ENCODE peak calls at places on chromosomes 13 and 19, in ten cellular contexts. One of them, this sample, is unnamed.
A peak's percentile ranks its signal among the peaks of the same experiment; 100 is the strongest.

GRCh38 chr13:27177852-27178251 is 6.2 kb upstream of the USP12 start:
- DNase-seq in mucosa of descending colon: no peak
- DNase-seq in amniotic epithelial cell: no peak
- DNase-seq in activated CD4-positive, alpha-beta memory T cell treated with anti-CD3 and anti-CD28 coated beads, Interleukin-2, amount 10 ng/mL, durations not matched to agents 7 days and 5 days: no peak
- DNase-seq in BJ: no peak
- DNase-seq in tibial artery: no peak
- DNase-seq in nucleus accumbens: no peak
- DNase-seq in heart left ventricle: no peak
- DNase-seq in COR-L47: no peak
- DNase-seq in fibroblast of lung: no peak
- DNase-seq in this sample: no peak

GRCh38 chr13:71770710-71771109 is 96.3 kb downstream of the DACH1 start:
- DNase-seq in tibial artery: no peak
- DNase-seq in amniotic epithelial cell: no peak
- DNase-seq in activated CD4-positive, alpha-beta memory T cell treated with anti-CD3 and anti-CD28 coated beads, Interleukin-2, amount 10 ng/mL, durations not matched to agents 7 days and 5 days: no peak
- DNase-seq in COR-L47: no peak
- DNase-seq in fibroblast of lung: no peak
- DNase-seq in nucleus accumbens: no peak
- DNase-seq in BJ: no peak
- DNase-seq in heart left ventricle: no peak
- DNase-seq in mucosa of descending colon: no peak
- DNase-seq in this sample: no peak

GRCh38 chr19:13016628-13017305 is 21.5 kb downstream of the NFIX start:
- DNase-seq in heart left ventricle: no peak
- DNase-seq in mucosa of descending colon: no peak
- DNase-seq in activated CD4-positive, alpha-beta memory T cell treated with anti-CD3 and anti-CD28 coated beads, Interleukin-2, amount 10 ng/mL, durations not matched to agents 7 days and 5 days: no peak
- DNase-seq in nucleus accumbens: no peak
- DNase-seq in COR-L47: no peak
- DNase-seq in amniotic epithelial cell: no peak
- DNase-seq in BJ: no peak
- DNase-seq in tibial artery: no peak
- DNase-seq in fibroblast of lung: no peak
- DNase-seq in this sample: no peak

GRCh38 chr19:35224681-35225604 is 3.6 kb downstream of the FAM187B start:
- DNase-seq in COR-L47: no peak
- DNase-seq in fibroblast of lung: no peak
- DNase-seq in amniotic epithelial cell: no peak
- DNase-seq in tibial artery: no peak
- DNase-seq in heart left ventricle: no peak
- DNase-seq in BJ: no peak
- DNase-seq in activated CD4-positive, alpha-beta memory T cell treated with anti-CD3 and anti-CD28 coated beads, Interleukin-2, amount 10 ng/mL, durations not matched to agents 7 days and 5 days: no peak
- DNase-seq in mucosa of descending colon: peak; percentile 60
- DNase-seq in nucleus accumbens: no peak
- DNase-seq in this sample: no peak

GRCh38 chr13:44487989-44488388 is 88.1 kb downstream of the TSC22D1 start:
- DNase-seq in amniotic epithelial cell: no peak
- DNase-seq in tibial artery: no peak
- DNase-seq in nucleus accumbens: no peak
- DNase-seq in fibroblast of lung: no peak
- DNase-seq in heart left ventricle: no peak
- DNase-seq in COR-L47: no peak
- DNase-seq in activated CD4-positive, alpha-beta memory T cell treated with anti-CD3 and anti-CD28 coated beads, Interleukin-2, amount 10 ng/mL, durations not matched to agents 7 days and 5 days: no peak
- DNase-seq in BJ: no peak
- DNase-seq in mucosa of descending colon: no peak
- DNase-seq in this sample: no peak

GRCh38 chr19:29590278-29590677 is 15.8 kb upstream of the POP4 start:
- DNase-seq in amniotic epithelial cell: no peak
- DNase-seq in activated CD4-positive, alpha-beta memory T cell treated with anti-CD3 and anti-CD28 coated beads, Interleukin-2, amount 10 ng/mL, durations not matched to agents 7 days and 5 days: no peak
- DNase-seq in mucosa of descending colon: no peak
- DNase-seq in nucleus accumbens: no peak
- DNase-seq in tibial artery: no peak
- DNase-seq in heart left ventricle: no peak
- DNase-seq in BJ: no peak
- DNase-seq in fibroblast of lung: no peak
- DNase-seq in COR-L47: no peak
- DNase-seq in this sample: no peak

GRCh38 chr19:48540110-48540509 is 11.9 kb upstream of the SULT2B1 start:
- DNase-seq in fibroblast of lung: no peak
- DNase-seq in heart left ventricle: no peak
- DNase-seq in COR-L47: peak; percentile 38
- DNase-seq in amniotic epithelial cell: no peak
- DNase-seq in mucosa of descending colon: no peak
- DNase-seq in tibial artery: no peak
- DNase-seq in activated CD4-positive, alpha-beta memory T cell treated with anti-CD3 and anti-CD28 coated beads, Interleukin-2, amount 10 ng/mL, durations not matched to agents 7 days and 5 days: no peak
- DNase-seq in BJ: no peak
- DNase-seq in nucleus accumbens: no peak
- DNase-seq in this sample: no peak

GRCh38 chr19:29446331-29446730 is 79.5 kb upstream of the VSTM2B start:
- DNase-seq in amniotic epithelial cell: no peak
- DNase-seq in BJ: no peak
- DNase-seq in fibroblast of lung: no peak
- DNase-seq in heart left ventricle: no peak
- DNase-seq in COR-L47: no peak
- DNase-seq in mucosa of descending colon: no peak
- DNase-seq in tibial artery: no peak
- DNase-seq in nucleus accumbens: no peak
- DNase-seq in activated CD4-positive, alpha-beta memory T cell treated with anti-CD3 and anti-CD28 coated beads, Interleukin-2, amount 10 ng/mL, durations not matched to agents 7 days and 5 days: no peak
- DNase-seq in this sample: no peak

GRCh38 chr13:73261739-73262216 is 203.0 kb downstream of the KLF5 start:
- DNase-seq in COR-L47: no peak
- DNase-seq in tibial artery: no peak
- DNase-seq in amniotic epithelial cell: peak; percentile 65
- DNase-seq in heart left ventricle: no peak
- DNase-seq in BJ: no peak
- DNase-seq in fibroblast of lung: no peak
- DNase-seq in nucleus accumbens: no peak
- DNase-seq in activated CD4-positive, alpha-beta memory T cell treated with anti-CD3 and anti-CD28 coated beads, Interleukin-2, amount 10 ng/mL, durations not matched to agents 7 days and 5 days: no peak
- DNase-seq in mucosa of descending colon: no peak
- DNase-seq in this sample: no peak

GRCh38 chr13:101307181-101307701 is 109.1 kb downstream of the NALCN start:
- DNase-seq in fibroblast of lung: peak; percentile 61
- DNase-seq in mucosa of descending colon: no peak
- DNase-seq in COR-L47: no peak
- DNase-seq in activated CD4-positive, alpha-beta memory T cell treated with anti-CD3 and anti-CD28 coated beads, Interleukin-2, amount 10 ng/mL, durations not matched to agents 7 days and 5 days: no peak
- DNase-seq in tibial artery: no peak
- DNase-seq in BJ: peak; percentile 82
- DNase-seq in amniotic epithelial cell: peak; percentile 98
- DNase-seq in nucleus accumbens: no peak
- DNase-seq in heart left ventricle: no peak
- DNase-seq in this sample: no peak

GRCh38 chr13:25608181-25608580 is 236.4 kb downstream of the ATP8A2 start:
- DNase-seq in tibial artery: no peak
- DNase-seq in activated CD4-positive, alpha-beta memory T cell treated with anti-CD3 and anti-CD28 coated beads, Interleukin-2, amount 10 ng/mL, durations not matched to agents 7 days and 5 days: no peak
- DNase-seq in heart left ventricle: no peak
- DNase-seq in BJ: no peak
- DNase-seq in nucleus accumbens: no peak
- DNase-seq in fibroblast of lung: no peak
- DNase-seq in COR-L47: peak; percentile 70
- DNase-seq in amniotic epithelial cell: no peak
- DNase-seq in mucosa of descending colon: no peak
- DNase-seq in this sample: no peak

GRCh38 chr13:59877933-59878332 is 285.8 kb downstream of the DIAPH3 start:
- DNase-seq in amniotic epithelial cell: no peak
- DNase-seq in COR-L47: no peak
- DNase-seq in fibroblast of lung: peak; percentile 58
- DNase-seq in BJ: no peak
- DNase-seq in heart left ventricle: no peak
- DNase-seq in mucosa of descending colon: no peak
- DNase-seq in tibial artery: no peak
- DNase-seq in activated CD4-positive, alpha-beta memory T cell treated with anti-CD3 and anti-CD28 coated beads, Interleukin-2, amount 10 ng/mL, durations not matched to agents 7 days and 5 days: no peak
- DNase-seq in nucleus accumbens: no peak
- DNase-seq in this sample: no peak

GRCh38 chr13:38686635-38687245 is at the start of gene FREM2:
- DNase-seq in COR-L47: peak; percentile 86
- DNase-seq in tibial artery: no peak
- DNase-seq in nucleus accumbens: no peak
- DNase-seq in activated CD4-positive, alpha-beta memory T cell treated with anti-CD3 and anti-CD28 coated beads, Interleukin-2, amount 10 ng/mL, durations not matched to agents 7 days and 5 days: no peak
- DNase-seq in amniotic epithelial cell: peak; percentile 6
- DNase-seq in fibroblast of lung: peak; percentile 30
- DNase-seq in BJ: no peak
- DNase-seq in heart left ventricle: no peak
- DNase-seq in mucosa of descending colon: peak; percentile 64
- DNase-seq in this sample: no peak

GRCh38 chr19:39544201-39544903 is 4.4 kb upstream of the EID2 start:
- DNase-seq in amniotic epithelial cell: peak; percentile 76
- DNase-seq in BJ: no peak
- DNase-seq in tibial artery: no peak
- DNase-seq in nucleus accumbens: no peak
- DNase-seq in COR-L47: no peak
- DNase-seq in fibroblast of lung: no peak
- DNase-seq in heart left ventricle: no peak
- DNase-seq in activated CD4-positive, alpha-beta memory T cell treated with anti-CD3 and anti-CD28 coated beads, Interleukin-2, amount 10 ng/mL, durations not matched to agents 7 days and 5 days: no peak
- DNase-seq in mucosa of descending colon: no peak
- DNase-seq in this sample: no peak

GRCh38 chr13:45989607-45990006 is 62.9 kb downstream of the ZC3H13 start:
- DNase-seq in fibroblast of lung: peak; percentile 91
- DNase-seq in heart left ventricle: no peak
- DNase-seq in amniotic epithelial cell: peak; percentile 74
- DNase-seq in COR-L47: no peak
- DNase-seq in activated CD4-positive, alpha-beta memory T cell treated with anti-CD3 and anti-CD28 coated beads, Interleukin-2, amount 10 ng/mL, durations not matched to agents 7 days and 5 days: no peak
- DNase-seq in mucosa of descending colon: no peak
- DNase-seq in nucleus accumbens: no peak
- DNase-seq in tibial artery: no peak
- DNase-seq in BJ: peak; percentile 33
- DNase-seq in this sample: no peak

GRCh38 chr19:5491565-5491964 is 36.3 kb downstream of the ZNRF4 start:
- DNase-seq in BJ: no peak
- DNase-seq in COR-L47: no peak
- DNase-seq in activated CD4-positive, alpha-beta memory T cell treated with anti-CD3 and anti-CD28 coated beads, Interleukin-2, amount 10 ng/mL, durations not matched to agents 7 days and 5 days: no peak
- DNase-seq in amniotic epithelial cell: no peak
- DNase-seq in fibroblast of lung: no peak
- DNase-seq in heart left ventricle: no peak
- DNase-seq in tibial artery: no peak
- DNase-seq in nucleus accumbens: no peak
- DNase-seq in mucosa of descending colon: no peak
- DNase-seq in this sample: no peak

GRCh38 chr19:34664168-34664567 is 12.8 kb downstream of the SCGB2B2 start:
- DNase-seq in tibial artery: no peak
- DNase-seq in activated CD4-positive, alpha-beta memory T cell treated with anti-CD3 and anti-CD28 coated beads, Interleukin-2, amount 10 ng/mL, durations not matched to agents 7 days and 5 days: no peak
- DNase-seq in fibroblast of lung: no peak
- DNase-seq in heart left ventricle: no peak
- DNase-seq in nucleus accumbens: no peak
- DNase-seq in amniotic epithelial cell: no peak
- DNase-seq in BJ: no peak
- DNase-seq in mucosa of descending colon: no peak
- DNase-seq in COR-L47: no peak
- DNase-seq in this sample: no peak

GRCh38 chr19:41993612-41994483 is at the start of gene ATP1A3:
- DNase-seq in heart left ventricle: peak; percentile 63
- DNase-seq in activated CD4-positive, alpha-beta memory T cell treated with anti-CD3 and anti-CD28 coated beads, Interleukin-2, amount 10 ng/mL, durations not matched to agents 7 days and 5 days: peak; percentile 63
- DNase-seq in amniotic epithelial cell: peak; percentile 18
- DNase-seq in nucleus accumbens: no peak
- DNase-seq in mucosa of descending colon: peak; percentile 68
- DNase-seq in fibroblast of lung: peak; percentile 16
- DNase-seq in BJ: no peak
- DNase-seq in tibial artery: no peak
- DNase-seq in COR-L47: peak; percentile 65
- DNase-seq in this sample: peak; percentile 72

GRCh38 chr19:3138268-3138667 is 2.4 kb downstream of the GNA15 start:
- DNase-seq in activated CD4-positive, alpha-beta memory T cell treated with anti-CD3 and anti-CD28 coated beads, Interleukin-2, amount 10 ng/mL, durations not matched to agents 7 days and 5 days: no peak
- DNase-seq in BJ: no peak
- DNase-seq in nucleus accumbens: no peak
- DNase-seq in tibial artery: no peak
- DNase-seq in COR-L47: no peak
- DNase-seq in heart left ventricle: no peak
- DNase-seq in fibroblast of lung: no peak
- DNase-seq in amniotic epithelial cell: no peak
- DNase-seq in mucosa of descending colon: no peak
- DNase-seq in this sample: no peak

GRCh38 chr13:46181799-46182490 is at the start of gene LCP1:
- DNase-seq in nucleus accumbens: no peak
- DNase-seq in BJ: no peak
- DNase-seq in fibroblast of lung: no peak
- DNase-seq in amniotic epithelial cell: no peak
- DNase-seq in COR-L47: no peak
- DNase-seq in mucosa of descending colon: no peak
- DNase-seq in tibial artery: no peak
- DNase-seq in heart left ventricle: no peak
- DNase-seq in activated CD4-positive, alpha-beta memory T cell treated with anti-CD3 and anti-CD28 coated beads, Interleukin-2, amount 10 ng/mL, durations not matched to agents 7 days and 5 days: peak; percentile 87
- DNase-seq in this sample: no peak

GRCh38 chr13:113926301-113926761 is 47.5 kb downstream of the C13orf46 start:
- DNase-seq in heart left ventricle: no peak
- DNase-seq in nucleus accumbens: no peak
- DNase-seq in tibial artery: peak; percentile 66
- DNase-seq in amniotic epithelial cell: peak; percentile 99
- DNase-seq in BJ: peak; percentile 72
- DNase-seq in mucosa of descending colon: no peak
- DNase-seq in COR-L47: no peak
- DNase-seq in fibroblast of lung: peak; percentile 88
- DNase-seq in activated CD4-positive, alpha-beta memory T cell treated with anti-CD3 and anti-CD28 coated beads, Interleukin-2, amount 10 ng/mL, durations not matched to agents 7 days and 5 days: no peak
- DNase-seq in this sample: no peak

GRCh38 chr19:56866563-56866962 is 26.0 kb upstream of the PEG3 start:
- DNase-seq in nucleus accumbens: no peak
- DNase-seq in heart left ventricle: no peak
- DNase-seq in activated CD4-positive, alpha-beta memory T cell treated with anti-CD3 and anti-CD28 coated beads, Interleukin-2, amount 10 ng/mL, durations not matched to agents 7 days and 5 days: no peak
- DNase-seq in amniotic epithelial cell: no peak
- DNase-seq in BJ: no peak
- DNase-seq in fibroblast of lung: no peak
- DNase-seq in mucosa of descending colon: no peak
- DNase-seq in COR-L47: no peak
- DNase-seq in tibial artery: no peak
- DNase-seq in this sample: no peak